ENCODE peak calls at places on chromosomes 2 and 18, in eight cellular contexts. C, Y, K, I, J, E, F and Z are unnamed samples.

GRCh38 chr2:130328710-130329109 is 14.0 kb upstream of the IMP4 start:
- DNase-seq in Y (no peak), C (no peak), F (peak; percentile 5), I (no peak), K (no peak), E (no peak), J (peak; percentile 56), Z (no peak)

GRCh38 chr2:46298522-46299351 is 1.5 kb downstream of the EPAS1 start:
- DNase-seq in Y (peak; percentile 86), I (peak; percentile 79), F (peak; percentile 64), J (peak; percentile 78), K (peak; percentile 54), C (no peak), E (peak; percentile 83), Z (peak; percentile 28)

GRCh38 chr2:17830053-17831034 is 14.1 kb downstream of the MSGN1 start:
- DNase-seq in E (peak; percentile 83), K (peak; percentile 67), J (peak; percentile 86), I (peak; percentile 87), F (peak; percentile 76), C (peak; percentile 82), Y (peak; percentile 88), Z (peak; percentile 59)

GRCh38 chr2:145961846-145962245 is 1441.9 kb upstream of the ZEB2 start:
- DNase-seq in K (peak; percentile 19), J (peak; percentile 41), E (no peak), I (no peak), Y (no peak), C (no peak), F (peak; percentile 41), Z (no peak)

GRCh38 chr2:161761160-161761559 is 136.9 kb downstream of the SLC4A10 start:
- DNase-seq in E (no peak), I (no peak), F (no peak), C (no peak), J (no peak), K (no peak), Y (no peak), Z (no peak)

GRCh38 chr18:76980663-76981387 is 151.8 kb downstream of the MBP start:
- DNase-seq in I (no peak), E (no peak), C (no peak), K (no peak), Y (no peak), J (no peak), F (no peak), Z (no peak)

GRCh38 chr18:35619941-35620340 is 38.4 kb downstream of the GALNT1 start:
- DNase-seq in K (no peak), Y (no peak), F (no peak), C (no peak), J (no peak), E (no peak), I (no peak), Z (no peak)

GRCh38 chr2:37829202-37829601 is 95.9 kb upstream of the RMDN2 start:
- DNase-seq in J (peak; percentile 98), C (no peak), E (peak; percentile 61), I (peak; percentile 89), F (peak; percentile 95), K (peak; percentile 97), Y (no peak), Z (no peak)

GRCh38 chr2:210046851-210047486 is 44.5 kb downstream of the RPE start:
- DNase-seq in J (no peak), F (no peak), E (no peak), K (no peak), C (no peak), I (no peak), Y (no peak), Z (no peak)

GRCh38 chr2:182890305-182890704 is 23.9 kb upstream of the FRZB start:
- DNase-seq in I (no peak), J (no peak), Y (no peak), F (no peak), K (no peak), C (no peak), E (no peak), Z (no peak)

GRCh38 chr18:3594760-3595241 is 144.8 kb downstream of the TGIF1 start:
- DNase-seq in K (no peak), E (no peak), Y (no peak), I (peak; percentile 72), F (peak; percentile 62), J (peak; percentile 53), C (no peak), Z (no peak)
- H3K4me3 ChIP-seq in K (peak overlapping the region; percentile 78), E (peak overlapping the region; percentile 69), Y (peak overlapping the region; percentile 9), I (peak overlapping the region; percentile 49), F (peak overlapping the region; percentile 44), J (peak overlapping the region; percentile 69), C (peak overlapping the region; percentile 60), Z (peak overlapping the region; percentile 94)

DNA sequence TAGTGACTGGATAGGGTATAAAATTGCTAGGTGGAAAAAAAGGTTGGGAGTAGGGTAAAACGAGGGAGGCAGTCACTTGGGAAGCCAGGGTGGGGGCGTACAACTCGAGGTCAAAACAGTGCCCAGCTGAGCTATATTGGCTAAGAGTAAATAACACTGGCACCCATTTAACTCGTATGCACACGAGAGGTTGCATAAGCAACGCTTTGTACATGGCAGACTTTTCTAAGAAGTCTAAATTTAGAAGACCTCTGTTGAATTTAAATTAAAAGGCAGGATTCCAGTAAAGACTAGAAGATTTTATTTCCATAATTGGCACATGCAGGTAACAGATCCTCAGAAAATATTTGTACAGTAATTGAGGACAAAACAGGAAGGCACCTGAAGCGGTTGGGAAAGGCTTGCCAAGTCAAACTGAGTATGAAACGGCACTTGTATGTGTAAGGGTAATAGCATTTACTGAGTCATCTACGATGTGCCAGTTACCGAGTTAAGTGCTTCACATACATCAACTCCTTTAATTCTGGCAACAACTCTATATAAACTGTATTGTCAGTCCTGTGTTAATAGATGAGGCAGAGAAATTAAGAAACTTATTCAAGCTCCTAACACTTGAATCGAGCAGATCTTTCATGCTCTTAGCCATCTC is 1.4 kb upstream of the MALT1 start:
- DNase-seq in F (peak; percentile 65), I (no peak), K (peak; percentile 76), C (peak; percentile 78), E (no peak), Y (no peak), J (peak; percentile 27), Z (no peak)
- H3K4me3 ChIP-seq in F (no peak overlapping the region), I (no peak overlapping the region), K (no peak overlapping the region), C (peak overlapping the region; percentile 75), E (no peak overlapping the region), Y (no peak overlapping the region), J (no peak overlapping the region), Z (peak overlapping the region; percentile 78)

DNA sequence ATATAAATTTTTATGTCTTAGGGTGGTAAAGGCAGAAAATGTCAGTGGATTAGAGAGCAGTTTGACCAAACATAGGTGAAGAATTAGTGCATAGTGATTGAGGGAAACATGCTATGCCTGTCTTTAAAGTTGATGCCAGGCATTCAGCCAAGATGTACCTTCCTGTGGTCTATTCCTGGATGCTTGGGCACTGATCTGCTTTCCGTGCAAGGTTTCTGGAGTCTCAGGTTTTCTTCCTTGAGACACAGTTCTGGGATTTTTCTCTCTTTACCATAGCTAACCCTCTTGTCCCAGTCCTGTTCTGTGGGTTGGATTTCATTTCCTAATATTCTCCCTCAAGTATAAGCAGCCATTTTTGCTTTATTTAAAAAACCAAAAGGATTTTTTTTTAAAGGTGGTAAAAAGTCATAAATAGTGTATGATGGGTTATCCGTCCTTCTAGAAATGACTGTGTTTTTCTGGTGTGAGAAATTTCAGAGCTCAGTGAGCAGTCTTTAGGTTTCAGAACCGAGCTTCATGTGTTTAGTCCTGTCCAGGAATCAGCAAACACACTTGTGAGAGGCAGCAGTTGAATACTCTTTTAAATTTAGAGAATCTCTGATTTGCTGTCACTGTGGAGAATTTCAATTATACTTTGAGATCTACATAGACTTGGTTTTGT is 43.0 kb upstream of the CYBRD1 start:
- DNase-seq in Y (no peak), C (no peak), F (no peak), E (no peak), I (no peak), K (no peak), J (no peak), Z (no peak)
- H3K4me3 ChIP-seq in Y (no peak overlapping the region), C (no peak overlapping the region), F (no peak overlapping the region), E (no peak overlapping the region), I (no peak overlapping the region), K (no peak overlapping the region), J (no peak overlapping the region), Z (no peak overlapping the region)

GRCh38 chr2:132009177-132009873 is 152.4 kb downstream of the ANKRD30BL start:
- DNase-seq in Y (no peak), I (no peak), E (no peak), F (no peak), C (no peak), K (no peak), J (no peak), Z (no peak)
- H3K4me3 ChIP-seq in Y (peak overlapping the region; percentile 11), I (peak overlapping the region; percentile 37), E (no peak overlapping the region), F (no peak overlapping the region), C (no peak overlapping the region), K (no peak overlapping the region), J (no peak overlapping the region), Z (no peak overlapping the region)

GRCh38 chr2:120243875-120244553 is 8.6 kb upstream of the RALB start:
- DNase-seq in J (no peak), E (no peak), Y (peak; percentile 22), C (no peak), K (no peak), I (no peak), F (no peak), Z (no peak)

GRCh38 chr2:120243211-120243610 is 9.4 kb upstream of the RALB start:
- DNase-seq in Y (no peak), I (no peak), K (peak; percentile 35), J (peak; percentile 61), E (no peak), F (peak; percentile 39), C (no peak), Z (no peak)

GRCh38 chr2:120245933-120246332 is 6.7 kb upstream of the RALB start:
- DNase-seq in J (no peak), Y (no peak), K (no peak), I (no peak), F (no peak), C (no peak), E (no peak), Z (no peak)

GRCh38 chr2:120245520-120245835 is 7.2 kb upstream of the RALB start:
- DNase-seq in I (no peak), J (peak; percentile 60), E (no peak), F (no peak), C (no peak), K (no peak), Y (no peak), Z (no peak)

DNA sequence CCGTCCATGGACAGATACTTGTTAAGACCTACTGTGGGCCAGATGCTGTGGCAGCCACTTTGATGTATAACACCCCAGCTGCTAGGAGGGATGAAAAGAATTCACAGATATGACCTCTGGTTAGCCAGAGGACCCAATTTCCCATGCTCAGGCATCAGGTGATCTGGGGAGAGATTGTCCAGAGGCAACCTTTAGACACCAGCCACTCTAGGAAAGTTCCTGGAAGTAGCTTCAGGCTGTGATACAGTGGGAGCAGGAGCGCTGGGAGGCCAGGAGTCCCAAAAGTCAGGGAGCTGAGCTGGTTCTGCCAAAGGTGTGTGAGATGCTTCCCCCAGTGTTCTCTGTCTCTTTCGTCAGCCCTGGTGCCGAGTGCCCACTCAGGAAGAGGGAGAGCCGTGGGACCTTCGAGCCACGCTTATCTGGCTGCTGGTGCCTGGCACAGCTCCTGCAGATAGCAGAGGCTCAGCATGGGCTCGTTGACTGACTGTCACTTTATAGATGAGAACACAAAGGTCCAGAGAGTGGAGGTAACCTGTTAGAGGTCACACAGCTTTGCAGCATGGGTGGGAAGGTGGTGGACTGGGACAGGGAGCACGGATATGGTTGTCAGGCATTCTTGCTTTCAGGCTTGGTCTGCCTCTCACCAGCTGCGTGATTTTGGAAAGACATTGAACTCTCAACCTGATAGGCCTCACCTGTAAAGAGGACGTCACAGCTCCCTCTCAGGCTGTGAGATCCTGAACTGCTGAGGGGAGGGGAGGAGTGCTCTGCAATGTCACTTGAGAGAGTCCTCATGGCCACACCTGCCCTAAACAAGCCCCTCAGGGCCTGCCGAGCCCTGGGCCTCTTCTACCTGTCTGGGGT is 7.8 kb upstream of the RALB start:
- DNase-seq in C (no peak), Y (peak; percentile 46), J (no peak), F (no peak), K (no peak), E (no peak), I (no peak), Z (no peak)
- H3K4me3 ChIP-seq in C (no peak overlapping the region), Y (no peak overlapping the region), J (no peak overlapping the region), F (no peak overlapping the region), K (no peak overlapping the region), E (no peak overlapping the region), I (no peak overlapping the region), Z (no peak overlapping the region)